ENCODE peak calls at places on chromosomes 3 and 15, in four cellular contexts. Y is transverse colon, U is heart left ventricle, G is sigmoid colon. Z is an unnamed sample. For H3K27me3, the result is how much of the 10 kb centered on the place peaks cover.

GRCh38 chr3:102353148-102353547 is 81.7 kb upstream of the ZPLD1 start:
- DNase-seq in G (no peak), Y (no peak), U (no peak), Z (no peak)

GRCh38 chr3:105334138-105334882 is 32.4 kb upstream of the ALCAM start:
- DNase-seq in G (no peak), U (no peak), Y (no peak), Z (no peak)

GRCh38 chr15:39580630-39581500 is at the start of gene THBS1:
- DNase-seq in U (peak), Y (peak), G (peak), Z (peak)

GRCh38 chr15:60933914-60934885 is 294.9 kb downstream of the RORA start:
- DNase-seq in U (no peak), Y (no peak), G (no peak), Z (no peak)

GRCh38 chr3:149009732-149010131 is 18.4 kb downstream of the GYG1 start:
- DNase-seq in U (no peak), G (no peak), Y (peak), Z (no peak)

GRCh38 chr3:176814252-176814651 is 383.0 kb downstream of the TBL1XR1 start:
- DNase-seq in U (peak), Y (peak), G (peak), Z (no peak)

GRCh38 chr3:139797724-139798343 is 120.1 kb upstream of the NMNAT3 start:
- DNase-seq in U (no peak), Y (no peak), G (no peak), Z (no peak)

GRCh38 chr3:32041316-32041715 is 59.8 kb downstream of the ZNF860 start:
- DNase-seq in G (no peak), U (no peak), Y (peak), Z (no peak)

GRCh38 chr3:31829826-31830426 is 151.1 kb downstream of the OSBPL10 start:
- DNase-seq in G (no peak), Y (no peak), U (no peak), Z (no peak)

GRCh38 chr3:196927571-196928453 is 14.5 kb downstream of the NCBP2 start:
- DNase-seq in U (no peak), G (no peak), Y (no peak), Z (no peak)

GRCh38 chr3:196537319-196537984 is 22.3 kb upstream of the SMCO1 start:
- DNase-seq in Y (peak), U (no peak), G (no peak), Z (no peak)

GRCh38 chr3:116470589-116470988 is 25.3 kb upstream of the LSAMP start:
- DNase-seq in G (no peak), Y (no peak), U (no peak), Z (no peak)

GRCh38 chr3:133862161-133862560 is 33.5 kb downstream of the RAB6B start:
- DNase-seq in G (no peak), U (no peak), Y (no peak), Z (no peak)

GRCh38 chr3:66572938-66573710 is 72.3 kb upstream of the LRIG1 start:
- DNase-seq in U (no peak), G (no peak), Y (no peak), Z (no peak)

GRCh38 chr3:143551790-143552189 is 296.5 kb downstream of the SLC9A9 start:
- DNase-seq in G (no peak), U (no peak), Y (no peak), Z (no peak)

GRCh38 chr15:38010390-38010789 is 76.0 kb downstream of the TMCO5A start:
- DNase-seq in Y (no peak), U (no peak), G (no peak), Z (no peak)

GRCh38 chr3:25150199-25150598 is 277.9 kb upstream of the RARB start:
- DNase-seq in Y (no peak), G (no peak), U (no peak), Z (no peak)

GRCh38 chr3:150307862-150308261 is 100.2 kb upstream of the TSC22D2 start:
- DNase-seq in Y (no peak), U (no peak), G (no peak), Z (no peak)

GRCh38 chr3:17995769-17996168 is 253.3 kb upstream of the TBC1D5 start:
- DNase-seq in U (no peak), Y (no peak), G (no peak), Z (no peak)

GRCh38 chr3:62888180-62888579 is 13.0 kb upstream of the CADPS start:
- DNase-seq in Y (no peak), U (no peak), G (no peak), Z (no peak)

GRCh38 chr15:52011711-52012144 is 7.3 kb upstream of the MAPK6 start:
- DNase-seq in G (no peak), U (no peak), Y (no peak), Z (no peak)

GRCh38 chr15:41024141-41024540 is 70.9 kb downstream of the CHAC1 start:
- DNase-seq in U (no peak), G (no peak), Y (no peak), Z (no peak)

GRCh38 chr3:139935071-139935865 is at the start of gene CLSTN2:
- DNase-seq in G (peak), Y (peak), U (peak), Z (no peak)

GRCh38 chr15:71565636-71566160 is 244.7 kb upstream of the NR2E3 start:
- DNase-seq in G (no peak), U (no peak), Y (no peak), Z (no peak)

GRCh38 chr15:41892621-41893421 is 1.0 kb downstream of the SPTBN5 start:
- DNase-seq in G (no peak), Y (peak), U (no peak), Z (peak)

GRCh38 chr3:116423365-116423764 is 21.9 kb downstream of the LSAMP start:
- DNase-seq in U (no peak), Y (no peak), G (no peak), Z (no peak)

GRCh38 chr15:19944261-19944888 is 597.2 kb downstream of the GOLGA6L6 start:
- DNase-seq in U (no peak), Y (no peak), G (no peak), Z (no peak)

DNA sequence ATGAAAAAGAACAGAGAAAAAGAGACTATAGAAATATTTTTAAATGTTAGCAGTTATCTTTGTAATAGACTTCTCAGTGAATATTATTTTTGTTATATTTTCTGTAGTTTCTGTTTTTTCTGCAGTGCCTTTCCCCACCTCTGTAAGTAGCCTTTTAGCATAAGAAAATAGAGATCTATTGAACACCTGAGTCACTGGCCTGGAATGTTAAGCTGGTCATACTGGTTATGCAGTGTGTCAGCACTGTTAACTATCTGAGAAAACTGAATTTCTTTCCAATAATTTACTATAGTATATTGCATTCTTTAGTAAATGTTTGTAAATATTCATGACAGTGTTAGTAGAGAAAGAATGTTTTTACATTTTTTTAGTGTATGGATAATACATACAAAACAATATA is 79.8 kb downstream of the NECTIN3 start:
- DNase-seq in U (no peak), G (no peak), Y (no peak), Z (no peak)
- TF ChIP-seq CTCF in U (no peak), G (no peak), Y (no peak), Z (no peak)

DNA sequence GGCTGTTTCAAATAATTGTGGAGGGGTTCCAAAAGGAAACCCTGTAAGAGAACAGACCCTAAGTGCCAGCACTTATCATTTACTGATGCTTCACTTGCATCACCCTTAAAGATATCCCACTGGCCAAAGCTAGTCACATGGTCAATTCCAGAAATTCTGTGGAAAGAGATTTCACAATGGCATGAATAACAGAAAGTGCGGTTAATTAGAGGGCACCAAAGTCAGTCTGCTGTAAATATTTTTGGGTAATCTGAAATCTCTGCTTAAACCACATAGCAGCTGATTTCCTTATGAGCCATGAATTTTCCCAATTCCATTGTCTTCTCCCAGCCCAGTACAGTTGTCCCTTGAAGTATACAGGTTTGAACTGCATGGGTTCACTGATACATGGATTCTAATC is 346.1 kb downstream of the SI start:
- DNase-seq in Y (no peak), U (no peak), G (no peak), Z (no peak)
- H3K27me3 ChIP-seq in Y (under half), U (under half), G (under half), Z (under half)

GRCh38 chr3:171168551-171168950 is 142.0 kb upstream of the SLC2A2 start:
- DNase-seq in Y (no peak), G (no peak), U (no peak), Z (no peak)

GRCh38 chr3:171169866-171170265 is 143.3 kb upstream of the SLC2A2 start:
- DNase-seq in U (no peak), G (no peak), Y (no peak), Z (no peak)

GRCh38 chr3:171165986-171166385 is 139.5 kb upstream of the SLC2A2 start:
- DNase-seq in U (no peak), Y (no peak), G (no peak), Z (no peak)

GRCh38 chr3:171169443-171169842 is 142.9 kb upstream of the SLC2A2 start:
- DNase-seq in G (no peak), Y (no peak), U (no peak), Z (no peak)

DNA sequence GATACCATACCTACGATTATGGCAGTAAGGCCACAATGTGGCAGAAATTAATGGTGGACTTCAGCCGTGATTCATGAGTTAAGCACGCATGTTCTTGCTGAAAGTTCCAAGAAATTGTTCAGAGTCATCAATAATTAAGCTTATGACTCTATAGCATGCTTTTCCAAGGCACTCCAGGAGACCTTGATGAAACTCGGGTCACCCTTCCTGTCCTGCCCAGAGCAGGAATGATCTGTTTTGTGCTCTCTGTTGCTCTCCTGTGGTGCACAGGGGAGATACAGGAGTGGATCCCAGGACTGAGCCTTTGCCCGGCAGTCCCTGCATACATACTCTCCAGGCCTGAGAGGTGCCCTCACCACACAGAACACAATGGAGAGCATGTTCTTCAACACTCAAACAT is 141.6 kb upstream of the SLC2A2 start:
- DNase-seq in U (no peak), G (no peak), Y (no peak), Z (no peak)
- TF ChIP-seq CTCF in U (peak), G (no peak), Y (peak), Z (no peak)

GRCh38 chr15:45114076-45114750 is at the start of the genes DUOX2 and DUOXA2:
- DNase-seq in U (no peak), Y (no peak), G (no peak), Z (no peak)

GRCh38 chr15:45116006-45116481 is 1.9 kb downstream of the DUOXA2 start:
- DNase-seq in U (no peak), G (no peak), Y (no peak), Z (no peak)

GRCh38 chr15:45115312-45115820 is 1.2 kb downstream of the DUOXA2 start:
- DNase-seq in G (no peak), U (no peak), Y (no peak), Z (no peak)

GRCh38 chr15:45113380-45113990 is 487 bp downstream of the DUOX2 start:
- DNase-seq in Y (no peak), G (no peak), U (no peak), Z (no peak)

DNA sequence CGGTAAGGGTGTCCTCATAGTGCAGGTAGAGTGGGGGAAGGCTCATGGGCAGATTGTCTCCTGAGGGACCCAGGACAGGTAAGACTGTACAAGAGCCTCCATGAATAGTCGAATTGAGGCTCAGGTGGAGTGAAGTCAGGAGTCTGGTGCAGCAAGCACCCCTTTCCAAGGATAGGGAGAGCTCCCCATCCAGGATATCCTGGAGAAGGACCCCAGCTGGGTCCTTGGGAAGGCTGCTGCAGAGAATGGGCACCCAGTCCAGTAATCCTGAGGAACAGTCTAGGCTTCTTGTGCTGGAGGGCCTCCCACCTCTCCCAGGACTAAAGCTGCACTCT is 592 bp downstream of the DUOXA2 start:
- DNase-seq in Y (no peak), U (no peak), G (no peak), Z (no peak)
- H3K27me3 ChIP-seq in Y (half or more), U (half or more), G (half or more), Z (under half)

GRCh38 chr3:72811551-72811950 is 36.7 kb downstream of the SHQ1 start:
- DNase-seq in U (no peak), Y (no peak), G (no peak), Z (no peak)
- TF ChIP-seq CTCF in U (no peak), Y (no peak), G (no peak), Z (no peak)

DNA sequence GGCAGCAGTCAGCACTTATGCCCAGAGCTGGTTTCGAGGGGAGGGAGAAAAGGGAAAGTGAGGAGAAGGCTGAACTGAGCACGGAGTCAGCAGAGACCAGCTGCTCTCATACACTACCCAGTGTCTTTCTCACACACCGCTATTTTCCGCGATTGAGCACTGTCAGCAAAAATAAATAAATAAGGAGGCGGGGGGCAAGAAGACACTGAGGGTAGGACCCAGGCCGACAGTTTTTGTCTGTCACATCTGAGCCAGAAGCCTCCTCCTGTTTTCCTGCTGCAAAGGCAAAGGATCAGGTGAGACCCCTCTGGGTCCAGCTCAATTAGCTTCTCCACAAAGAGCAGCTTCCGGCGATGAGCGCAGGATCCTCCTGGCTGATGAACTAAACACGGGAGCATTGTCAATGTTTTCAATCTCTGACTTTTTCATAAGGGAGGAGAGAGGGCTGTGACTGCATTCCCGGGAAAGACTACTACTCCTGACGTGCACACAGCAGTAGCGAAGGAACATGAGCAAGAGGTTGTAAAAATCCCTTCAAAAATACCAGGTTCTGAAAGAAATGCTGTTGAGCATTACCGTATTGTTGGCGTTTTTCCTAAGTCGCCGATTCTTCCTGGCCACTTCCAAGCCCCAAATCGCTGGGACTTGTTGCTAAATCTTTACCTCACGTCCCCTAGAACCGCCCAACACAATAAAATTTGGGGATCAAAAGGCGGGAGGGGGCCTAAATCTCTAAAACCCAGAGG is 1.2 kb downstream of the FRMD5 start:
- DNase-seq in Y (no peak), U (no peak), G (no peak), Z (no peak)
- H3K27me3 ChIP-seq in Y (half or more), U (under half), G (under half), Z (under half)

DNA sequence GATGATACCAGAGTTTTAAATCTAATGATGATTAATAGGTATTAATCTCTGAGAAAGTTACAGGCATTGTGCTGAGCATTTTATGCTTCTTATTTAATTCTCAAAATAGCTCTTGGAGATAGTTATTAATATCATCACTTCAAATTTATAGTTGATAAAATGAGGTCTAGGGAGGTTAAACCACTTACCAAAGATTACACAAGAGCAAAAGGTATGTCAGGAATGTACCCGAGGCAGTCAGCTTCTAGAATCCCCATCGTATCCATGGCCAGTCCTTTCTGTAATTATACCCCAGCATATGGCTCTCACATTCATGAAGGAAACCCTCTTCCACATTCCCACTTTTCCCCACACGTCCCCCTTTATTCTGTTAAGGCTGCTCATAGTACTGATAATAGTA is 421.3 kb downstream of the PYDC2 start:
- DNase-seq in Y (no peak), G (no peak), U (no peak), Z (no peak)
- TF ChIP-seq CTCF in Y (no peak), G (no peak), U (no peak), Z (no peak)